ENCODE peak calls at places on chromosomes 5 and 9, in five cellular contexts. S, I, A, J and O are unnamed samples.
A peak's percentile ranks its signal among the peaks of the same experiment; 100 is the strongest.

GRCh38 chr9:34139477-34140146 is 13.1 kb upstream of the DCAF12 start:
- DNase-seq in I (peak; percentile 26), A (peak; percentile 36), J (peak; percentile 41), S (no peak), O (no peak)

GRCh38 chr9:76373173-76373771 is 21.0 kb downstream of the RFK start:
- DNase-seq in S (peak; percentile 61), A (peak; percentile 47), J (no peak), I (no peak), O (peak; percentile 32)

GRCh38 chr9:35110327-35110758 is 5.3 kb downstream of the ATOSB start:
- DNase-seq in J (no peak), A (no peak), I (no peak), S (peak; percentile 57), O (peak; percentile 31)

GRCh38 chr9:16180546-16180945 is 627.7 kb downstream of the CCDC171 start:
- DNase-seq in S (no peak), A (no peak), I (peak; percentile 71), J (no peak), O (no peak)

GRCh38 chr5:1208743-1209551 is 7.6 kb downstream of the SLC6A19 start:
- DNase-seq in S (peak; percentile 12), J (no peak), I (no peak), A (no peak), O (peak; percentile 41)

GRCh38 chr5:142697846-142698245 is 12.0 kb upstream of the FGF1 start:
- DNase-seq in A (peak; percentile 68), S (peak; percentile 43), J (no peak), I (no peak), O (peak; percentile 50)

GRCh38 chr9:87854563-87854962 is 28.1 kb upstream of the SPATA31E1 start:
- DNase-seq in A (no peak), S (no peak), J (no peak), I (no peak), O (no peak)

GRCh38 chr5:88944751-88945507 is 61.9 kb upstream of the MEF2C start:
- DNase-seq in J (no peak), A (no peak), S (no peak), I (no peak), O (peak; percentile 82)

GRCh38 chr9:19456996-19457693 is 48.3 kb downstream of the ACER2 start:
- DNase-seq in S (peak; percentile 37), J (peak; percentile 65), I (peak; percentile 87), A (peak; percentile 35), O (peak; percentile 37)

GRCh38 chr5:57503433-57503832 is 20.8 kb upstream of the ACTBL2 start:
- DNase-seq in J (no peak), A (no peak), I (no peak), S (no peak), O (no peak)

GRCh38 chr9:113650207-113651131 is 186.9 kb downstream of the RGS3 start:
- DNase-seq in J (no peak), S (no peak), I (peak; percentile 77), A (no peak), O (no peak)

GRCh38 chr9:92253656-92254055 is 39.8 kb downstream of the IARS1 start:
- DNase-seq in A (no peak), I (no peak), S (no peak), J (no peak), O (no peak)

GRCh38 chr5:107736608-107737007 is 65.9 kb upstream of the EFNA5 start:
- DNase-seq in A (no peak), S (no peak), J (no peak), I (no peak), O (no peak)

GRCh38 chr5:1667648-1668140 is 131.9 kb downstream of the MRPL36 start:
- DNase-seq in A (no peak), I (no peak), J (no peak), S (no peak), O (no peak)

GRCh38 chr9:14752271-14752670 is 29.7 kb upstream of the CER1 start:
- DNase-seq in A (no peak), J (no peak), I (peak; percentile 91), S (no peak), O (no peak)

GRCh38 chr5:141488591-141489478 is at the start of gene PCDHGC5:
- DNase-seq in I (peak; percentile 73), A (no peak), S (no peak), J (no peak), O (peak; percentile 47)

GRCh38 chr5:1644810-1645571 is 121.2 kb upstream of the LPCAT1 start:
- DNase-seq in J (peak; percentile 71), S (peak; percentile 82), A (peak; percentile 82), I (peak; percentile 89), O (peak; percentile 75)

GRCh38 chr9:70601000-70601929 is 186.8 kb upstream of the KLF9 start:
- DNase-seq in A (peak; percentile 98), J (no peak), S (peak; percentile 98), I (no peak), O (peak; percentile 98)

GRCh38 chr5:93281980-93282772 is 298.8 kb downstream of the NR2F1-AS1 start:
- DNase-seq in A (peak; percentile 37), J (no peak), S (no peak), I (no peak), O (no peak)

GRCh38 chr9:135928731-135929655 is 21.6 kb upstream of the CAMSAP1 start:
- DNase-seq in S (no peak), J (no peak), A (no peak), I (no peak), O (no peak)

GRCh38 chr5:144711172-144711571 is 540.5 kb downstream of the KCTD16 start:
- DNase-seq in A (no peak), J (no peak), I (no peak), S (no peak), O (no peak)

GRCh38 chr5:38551020-38552017 is 5.1 kb downstream of the LIFR start:
- DNase-seq in S (no peak), A (no peak), I (peak; percentile 76), J (peak; percentile 23), O (peak; percentile 48)

GRCh38 chr5:57082441-57083067 is 91.3 kb upstream of the GPBP1 start:
- DNase-seq in I (peak; percentile 51), S (no peak), J (peak; percentile 32), A (no peak), O (no peak)

GRCh38 chr9:14119694-14120514 is 194.0 kb downstream of the NFIB start:
- DNase-seq in S (no peak), J (no peak), I (no peak), A (no peak), O (no peak)

GRCh38 chr9:80878556-80878955 is 810.8 kb downstream of the TLE1 start:
- DNase-seq in J (no peak), A (no peak), S (no peak), I (no peak), O (no peak)

GRCh38 chr5:61744690-61745619 is 412.9 kb downstream of the ZSWIM6 start:
- DNase-seq in J (peak; percentile 2), S (no peak), A (no peak), I (peak; percentile 51), O (no peak)

GRCh38 chr5:19855929-19856328 is 132.1 kb downstream of the CDH18 start:
- DNase-seq in S (no peak), I (no peak), J (no peak), A (no peak), O (no peak)

GRCh38 chr5:16759147-16759800 is 142.5 kb upstream of the RETREG1 start:
- DNase-seq in J (no peak), S (no peak), I (no peak), A (no peak), O (no peak)

GRCh38 chr9:94783121-94783664 is 56.7 kb downstream of the AOPEP start:
- DNase-seq in S (peak; percentile 88), A (peak; percentile 53), J (peak; percentile 69), I (peak; percentile 93), O (peak; percentile 80)

GRCh38 chr5:154756871-154757646 is 1.9 kb downstream of the LARP1 start:
- DNase-seq in A (peak; percentile 65), S (peak; percentile 54), J (no peak), I (peak; percentile 61), O (peak; percentile 60)

GRCh38 chr9:3513265-3513818 is 12.5 kb downstream of the RFX3 start:
- DNase-seq in S (no peak), J (no peak), A (no peak), I (peak; percentile 41), O (no peak)

GRCh38 chr5:133393776-133394476 is 218.4 kb downstream of the FSTL4 start:
- DNase-seq in A (no peak), J (no peak), I (no peak), S (no peak), O (peak; percentile 40)

GRCh38 chr9:109381011-109381729 is 60.3 kb upstream of the EPB41L4B start:
- DNase-seq in A (no peak), J (no peak), S (no peak), I (no peak), O (no peak)

GRCh38 chr9:134389659-134390058 is 63.4 kb downstream of the RXRA start:
- DNase-seq in A (no peak), S (no peak), I (no peak), J (no peak), O (no peak)

GRCh38 chr9:134390537-134390936 is 64.3 kb downstream of the RXRA start:
- DNase-seq in J (no peak), A (no peak), S (no peak), I (no peak), O (no peak)

GRCh38 chr9:134386951-134387831 is 60.9 kb downstream of the RXRA start:
- DNase-seq in S (no peak), A (no peak), I (no peak), J (no peak), O (no peak)

GRCh38 chr9:134388289-134388808 is 62.1 kb downstream of the RXRA start:
- DNase-seq in S (no peak), I (no peak), J (no peak), A (no peak), O (no peak)

GRCh38 chr9:134388976-134389375 is 62.7 kb downstream of the RXRA start:
- DNase-seq in S (no peak), I (no peak), J (no peak), A (no peak), O (no peak)
- H3K4me1 ChIP-seq in S (peaks cover 94% of the 10 kb centered on the region), I (no peaks in the 10 kb centered on the region), J (peaks cover 15% of the 10 kb centered on the region), A (peaks cover 99% of the 10 kb centered on the region), O (peaks cover 6% of the 10 kb centered on the region)

GRCh38 chr5:72846483-72846882 is 30.0 kb downstream of the TNPO1 start:
- DNase-seq in I (no peak), S (no peak), J (no peak), A (no peak), O (no peak)

GRCh38 chr5:72841756-72842535 is 25.5 kb downstream of the TNPO1 start:
- DNase-seq in A (no peak), S (no peak), J (no peak), I (no peak), O (no peak)

GRCh38 chr5:72844218-72844603 is 27.8 kb downstream of the TNPO1 start:
- DNase-seq in S (no peak), A (no peak), J (no peak), I (no peak), O (no peak)

GRCh38 chr5:72845889-72846288 is 29.4 kb downstream of the TNPO1 start:
- DNase-seq in A (no peak), I (no peak), S (no peak), J (no peak), O (no peak)

GRCh38 chr5:72842816-72843215 is 26.4 kb downstream of the TNPO1 start:
- DNase-seq in S (no peak), I (peak; percentile 88), A (no peak), J (peak; percentile 32), O (peak; percentile 36)
- H3K4me3 ChIP-seq in S (no peak overlapping the region), I (no peak overlapping the region), A (no peak overlapping the region), J (no peak overlapping the region), O (no peak overlapping the region)

GRCh38 chr5:139685886-139686285 is 37.7 kb downstream of the CXXC5 start:
- DNase-seq in J (no peak), A (no peak), S (no peak), I (no peak), O (no peak)
- H3K4me1 ChIP-seq in J (peaks cover 34% of the 10 kb centered on the region), A (peaks cover 73% of the 10 kb centered on the region), S (peaks cover 85% of the 10 kb centered on the region), I (peaks cover 31% of the 10 kb centered on the region), O (peaks cover 13% of the 10 kb centered on the region)

GRCh38 chr9:126062158-126062929 is 264.3 kb upstream of the MVB12B start:
- DNase-seq in A (no peak), S (no peak), I (no peak), J (no peak), O (no peak)
- H3K4me3 ChIP-seq in A (no peak overlapping the region), S (no peak overlapping the region), I (no peak overlapping the region), J (no peak overlapping the region), O (no peak overlapping the region)